ENCODE peak calls at places on chromosomes 7 and 10, in six cellular contexts. P is MM.1S, T is astrocyte, A is neural progenitor cell, V is colonic mucosa, E is fibroblast of lung. U is an unnamed sample.

GRCh38 chr10:71827828-71828227 is 23.2 kb downstream of the PSAP start:
- DNase-seq in P (no peak), T (no peak), A (no peak), V (no peak), E (no peak), U (no peak)

GRCh38 chr10:14839305-14839695 is 1.2 kb downstream of the HSPA14 start:
- DNase-seq in P (no peak), T (no peak), A (peak; percentile 18), V (peak; percentile 53), E (peak; percentile 12), U (no peak)

GRCh38 chr10:119395287-119396007 is 147.1 kb downstream of the RGS10 start:
- DNase-seq in P (no peak), T (peak; percentile 34), A (no peak), V (no peak), E (peak; percentile 74), U (no peak)

GRCh38 chr10:43890124-43890523 is 241.4 kb upstream of the ZNF32 start:
- DNase-seq in P (no peak), T (peak; percentile 89), A (no peak), V (no peak), E (no peak), U (peak; percentile 62)

GRCh38 chr7:132739271-132739955 is 163.1 kb upstream of the PLXNA4 start:
- DNase-seq in P (no peak), T (peak; percentile 99), A (no peak), V (no peak), E (peak; percentile 95), U (peak; percentile 78)

GRCh38 chr7:92669616-92670153 is 79.5 kb upstream of the FAM133B start:
- DNase-seq in P (no peak), T (peak; percentile 20), A (no peak), V (no peak), E (no peak), U (no peak)

GRCh38 chr7:3027455-3027854 is 16.2 kb downstream of the CARD11 start:
- DNase-seq in P (no peak), T (no peak), A (no peak), V (no peak), E (no peak), U (no peak)

GRCh38 chr7:55206235-55207029 is 158.7 kb upstream of the LANCL2 start:
- DNase-seq in P (no peak), T (peak; percentile 38), A (no peak), V (no peak), E (no peak), U (no peak)

GRCh38 chr7:151315038-151315655 is 26.5 kb upstream of the NUB1 start:
- DNase-seq in P (peak; percentile 76), T (peak; percentile 14), A (peak; percentile 79), V (peak; percentile 84), E (peak; percentile 78), U (peak; percentile 91)

GRCh38 chr7:5677538-5678294 is 103.7 kb downstream of the RNF216 start:
- DNase-seq in P (peak; percentile 25), T (peak; percentile 57), A (peak; percentile 83), V (peak; percentile 54), E (peak; percentile 82), U (peak; percentile 89)

GRCh38 chr10:4662576-4663161 is 163.3 kb upstream of the AKR1E2 start:
- DNase-seq in P (no peak), T (peak; percentile 23), A (no peak), V (no peak), E (no peak), U (peak; percentile 33)

GRCh38 chr10:95759233-95759826 is 3.4 kb downstream of the ENTPD1 start:
- DNase-seq in P (no peak), T (no peak), A (no peak), V (no peak), E (peak; percentile 44), U (peak; percentile 24)

GRCh38 chr10:115963848-115964247 is 309.2 kb downstream of the GFRA1 start:
- DNase-seq in P (peak; percentile 82), T (peak; percentile 27), A (peak; percentile 29), V (no peak), E (no peak), U (no peak)

GRCh38 chr7:55498142-55498541 is 74.2 kb downstream of the VOPP1 start:
- DNase-seq in P (no peak), T (no peak), A (no peak), V (no peak), E (no peak), U (no peak)

GRCh38 chr7:118918556-118918955 is 694.1 kb downstream of the ANKRD7 start:
- DNase-seq in P (peak; percentile 56), T (peak; percentile 1), A (no peak), V (no peak), E (peak; percentile 67), U (peak; percentile 4)

GRCh38 chr7:90980545-90980944 is 283.7 kb upstream of the FZD1 start:
- DNase-seq in P (no peak), T (no peak), A (no peak), V (no peak), E (no peak), U (peak; percentile 10)

GRCh38 chr7:106679153-106679931 is 18.4 kb upstream of the CCDC71L start:
- DNase-seq in P (no peak), T (peak; percentile 56), A (no peak), V (no peak), E (peak; percentile 14), U (peak; percentile 15)

GRCh38 chr7:34036069-34036920 is 131.0 kb downstream of the BMPER start:
- DNase-seq in P (no peak), T (peak; percentile 58), A (no peak), V (peak; percentile 90), E (peak; percentile 43), U (no peak)

GRCh38 chr10:12975266-12975665 is 26.2 kb downstream of the CCDC3 start:
- DNase-seq in P (peak; percentile 10), T (no peak), A (peak; percentile 19), V (no peak), E (no peak), U (no peak)

GRCh38 chr10:127524869-127525268 is 24.2 kb upstream of the NPS start:
- DNase-seq in P (no peak), T (no peak), A (no peak), V (no peak), E (no peak), U (no peak)

GRCh38 chr7:84183741-84184140 is 10.8 kb downstream of the SEMA3A start:
- DNase-seq in P (no peak), T (no peak), A (no peak), V (no peak), E (no peak), U (no peak)
- H3K4me3 ChIP-seq in P (no peak overlapping the region), T (no peak overlapping the region), A (no peak overlapping the region), V (no peak overlapping the region), E (no peak overlapping the region), U (no peak overlapping the region)

GRCh38 chr7:28726563-28726962 is 231.6 kb downstream of the TRIL start:
- DNase-seq in P (no peak), T (no peak), A (peak; percentile 23), V (no peak), E (no peak), U (peak; percentile 53)

GRCh38 chr7:28729276-28729675 is 228.9 kb downstream of the TRIL start:
- DNase-seq in P (no peak), T (peak; percentile 39), A (no peak), V (no peak), E (no peak), U (no peak)

GRCh38 chr7:28731092-28731491 is 227.0 kb downstream of the TRIL start:
- DNase-seq in P (no peak), T (no peak), A (no peak), V (no peak), E (no peak), U (no peak)

GRCh38 chr7:28732037-28732869 is 225.9 kb downstream of the TRIL start:
- DNase-seq in P (no peak), T (peak; percentile 56), A (peak; percentile 24), V (no peak), E (peak; percentile 81), U (peak; percentile 46)

GRCh38 chr7:28729685-28730084 is 228.4 kb downstream of the TRIL start:
- DNase-seq in P (no peak), T (peak; percentile 58), A (no peak), V (no peak), E (no peak), U (no peak)
- H3K4me1 ChIP-seq in P (peaks cover 6% of the 10 kb centered on the region), T (peaks cover 18% of the 10 kb centered on the region), A (peaks cover 52% of the 10 kb centered on the region), V (no peaks in the 10 kb centered on the region), E (peaks cover 3% of the 10 kb centered on the region), U (peaks cover 31% of the 10 kb centered on the region)

GRCh38 chr10:100359529-100360150 is 12.6 kb downstream of the SCD start:
- DNase-seq in P (no peak), T (peak; percentile 15), A (no peak), V (no peak), E (no peak), U (no peak)
- H3K9ac ChIP-seq in P (no peak overlapping the region), T (no peak overlapping the region), A (no peak overlapping the region), V (no peak overlapping the region), E (no peak overlapping the region), U (peak overlapping the region; percentile 24)

DNA sequence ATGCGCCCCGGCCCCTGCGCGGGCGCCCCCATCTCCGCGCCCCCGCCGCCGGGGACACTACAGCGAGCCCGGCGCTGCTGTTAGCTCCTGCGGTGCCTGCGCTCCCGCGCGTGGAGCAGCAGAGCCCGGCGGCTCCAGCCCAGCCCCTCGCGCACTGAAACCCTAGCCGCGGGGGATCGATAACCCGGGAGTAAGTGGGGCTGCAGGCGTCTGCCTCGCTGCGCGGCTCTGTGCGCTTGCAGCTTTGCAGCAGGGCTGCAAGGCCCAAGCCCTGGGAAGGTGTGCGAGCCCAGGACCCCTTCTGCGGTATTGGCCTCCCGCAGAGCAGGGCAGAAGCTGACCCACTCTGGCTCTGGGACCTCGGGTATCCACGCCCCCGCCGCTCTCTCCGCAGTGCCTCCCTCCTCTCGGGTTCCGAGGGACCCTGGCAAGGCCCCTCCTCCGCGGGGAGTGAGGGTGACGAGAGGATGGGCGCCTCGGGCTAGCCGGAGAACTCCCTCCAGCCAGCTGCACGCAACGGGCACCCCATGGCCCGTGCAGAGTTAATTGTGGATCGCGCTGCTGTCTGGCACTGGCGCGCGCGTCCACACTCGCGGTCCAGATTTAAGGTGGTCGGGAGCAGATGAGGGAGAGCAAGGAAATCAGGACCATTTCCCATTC is 2.2 kb downstream of the SHH start:
- DNase-seq in P (no peak), T (no peak), A (peak; percentile 50), V (no peak), E (no peak), U (no peak)
- H3K4me3 ChIP-seq in P (no peak overlapping the region), T (no peak overlapping the region), A (peak overlapping the region; percentile 37), V (peak overlapping the region; percentile 48), E (no peak overlapping the region), U (no peak overlapping the region)

DNA sequence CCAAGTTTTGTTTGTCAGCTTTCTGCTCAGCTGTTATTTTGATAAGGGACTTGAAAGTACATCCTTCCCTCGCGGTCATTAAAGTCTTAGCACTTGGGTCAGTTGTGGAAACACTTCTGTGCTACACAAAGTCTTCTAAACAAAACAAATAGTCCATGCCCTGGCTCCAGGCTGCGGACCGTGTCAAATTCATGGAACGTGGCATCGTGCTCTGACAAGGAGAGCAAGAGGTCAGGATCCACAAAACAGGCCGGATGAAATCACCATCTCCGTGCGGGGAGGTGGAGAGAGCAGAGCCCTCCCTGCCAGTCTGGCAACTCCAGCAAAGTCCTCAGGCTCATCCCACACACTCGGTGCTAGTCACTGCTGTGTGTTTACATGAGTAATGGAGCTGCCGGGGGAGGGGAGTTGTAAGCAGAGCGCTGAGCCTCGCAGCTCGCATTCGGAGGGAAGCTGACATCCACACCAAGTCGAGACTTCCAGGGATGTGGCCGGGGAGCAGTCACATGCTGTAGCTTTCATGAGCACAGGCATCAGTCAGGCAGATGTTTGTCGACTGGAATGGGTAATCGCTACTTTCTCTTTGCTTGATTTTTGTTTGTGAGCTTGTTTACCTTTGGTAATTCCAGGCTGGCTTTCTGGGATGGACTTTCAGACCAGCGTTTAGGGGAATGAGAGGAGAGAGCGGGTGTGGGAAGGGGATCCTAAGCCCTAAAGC is 147.6 kb downstream of the ARID5B start:
- DNase-seq in P (peak; percentile 58), T (peak; percentile 97), A (peak; percentile 78), V (peak; percentile 80), E (peak; percentile 98), U (peak; percentile 96)
- H3K4me1 ChIP-seq in P (peaks cover 60% of the 10 kb centered on the region), T (peaks cover 56% of the 10 kb centered on the region), A (peaks cover 11% of the 10 kb centered on the region), V (peaks cover 4% of the 10 kb centered on the region), E (peaks cover 41% of the 10 kb centered on the region), U (peaks cover 76% of the 10 kb centered on the region)

U was measured in adipocyte.